ENCODE peak calls at places on chromosome 15, in four cellular contexts. One of them, this sample, is unnamed.

GRCh38 chr15:58409861-58410260 is 21.9 kb upstream of the LIPC start:
- DNase-seq in SK-N-SH: no peak
- DNase-seq in H1: no peak
- DNase-seq in K562: no peak
- DNase-seq in this sample: no peak

GRCh38 chr15:77097317-77097721 is 26.4 kb upstream of the TSPAN3 start:
- DNase-seq in H1: peak; percentile 20
- DNase-seq in SK-N-SH: peak; percentile 60
- DNase-seq in K562: no peak
- DNase-seq in this sample: no peak

GRCh38 chr15:92538115-92538514 is 117.5 kb downstream of the FAM174B start:
- DNase-seq in SK-N-SH: peak; percentile 50
- DNase-seq in K562: no peak
- DNase-seq in H1: peak; percentile 26
- DNase-seq in this sample: no peak

GRCh38 chr15:74302821-74303359 is 64.6 kb downstream of the CYP11A1 start:
- DNase-seq in SK-N-SH: peak; percentile 93
- DNase-seq in H1: peak; percentile 87
- DNase-seq in K562: peak; percentile 49
- DNase-seq in this sample: peak; percentile 86

GRCh38 chr15:70088427-70088826 is 9.3 kb downstream of the TLE3 start:
- DNase-seq in H1: no peak
- DNase-seq in K562: no peak
- DNase-seq in SK-N-SH: no peak
- DNase-seq in this sample: no peak

GRCh38 chr15:72319985-72320671 is at the start of gene CELF6:
- DNase-seq in SK-N-SH: peak; percentile 99
- DNase-seq in H1: peak; percentile 92
- DNase-seq in K562: peak; percentile 94
- DNase-seq in this sample: peak; percentile 98

GRCh38 chr15:100601158-100601557 is 826 bp downstream of the LINS1 start:
- DNase-seq in H1: no peak
- DNase-seq in SK-N-SH: no peak
- DNase-seq in K562: peak; percentile 22
- DNase-seq in this sample: no peak

GRCh38 chr15:66644000-66644787 is 57.8 kb upstream of the SMAD6 start:
- DNase-seq in SK-N-SH: no peak
- DNase-seq in K562: no peak
- DNase-seq in H1: no peak
- DNase-seq in this sample: no peak

GRCh38 chr15:28991236-28992171 is 105.7 kb downstream of the APBA2 start:
- DNase-seq in H1: no peak
- DNase-seq in SK-N-SH: no peak
- DNase-seq in K562: no peak
- DNase-seq in this sample: no peak

GRCh38 chr15:74387141-74387541 is 19.7 kb upstream of the CYP11A1 start:
- DNase-seq in H1: no peak
- DNase-seq in SK-N-SH: no peak
- DNase-seq in K562: peak; percentile 49
- DNase-seq in this sample: no peak

GRCh38 chr15:25787855-25788521 is 75.1 kb downstream of the ATP10A start:
- DNase-seq in H1: no peak
- DNase-seq in K562: no peak
- DNase-seq in SK-N-SH: no peak
- DNase-seq in this sample: no peak

GRCh38 chr15:53757906-53758305 is 1.6 kb downstream of the WDR72 start:
- DNase-seq in H1: no peak
- DNase-seq in SK-N-SH: no peak
- DNase-seq in K562: no peak
- DNase-seq in this sample: no peak

GRCh38 chr15:53758412-53758811 is 1.1 kb downstream of the WDR72 start:
- DNase-seq in K562: no peak
- DNase-seq in SK-N-SH: no peak
- DNase-seq in H1: no peak
- DNase-seq in this sample: no peak

GRCh38 chr15:53759333-53759975 is at the start of gene WDR72:
- DNase-seq in SK-N-SH: peak; percentile 52
- DNase-seq in K562: peak; percentile 38
- DNase-seq in H1: peak; percentile 68
- DNase-seq in this sample: peak; percentile 78

GRCh38 chr15:53762916-53763315 is 3.5 kb upstream of the WDR72 start:
- DNase-seq in SK-N-SH: no peak
- DNase-seq in H1: no peak
- DNase-seq in K562: no peak
- DNase-seq in this sample: no peak
- TF ChIP-seq TEAD4 in SK-N-SH: no peak
- TF ChIP-seq TEAD4 in H1: no peak
- TF ChIP-seq TEAD4 in K562: no peak
- TF ChIP-seq TEAD4 in this sample: no peak

DNA sequence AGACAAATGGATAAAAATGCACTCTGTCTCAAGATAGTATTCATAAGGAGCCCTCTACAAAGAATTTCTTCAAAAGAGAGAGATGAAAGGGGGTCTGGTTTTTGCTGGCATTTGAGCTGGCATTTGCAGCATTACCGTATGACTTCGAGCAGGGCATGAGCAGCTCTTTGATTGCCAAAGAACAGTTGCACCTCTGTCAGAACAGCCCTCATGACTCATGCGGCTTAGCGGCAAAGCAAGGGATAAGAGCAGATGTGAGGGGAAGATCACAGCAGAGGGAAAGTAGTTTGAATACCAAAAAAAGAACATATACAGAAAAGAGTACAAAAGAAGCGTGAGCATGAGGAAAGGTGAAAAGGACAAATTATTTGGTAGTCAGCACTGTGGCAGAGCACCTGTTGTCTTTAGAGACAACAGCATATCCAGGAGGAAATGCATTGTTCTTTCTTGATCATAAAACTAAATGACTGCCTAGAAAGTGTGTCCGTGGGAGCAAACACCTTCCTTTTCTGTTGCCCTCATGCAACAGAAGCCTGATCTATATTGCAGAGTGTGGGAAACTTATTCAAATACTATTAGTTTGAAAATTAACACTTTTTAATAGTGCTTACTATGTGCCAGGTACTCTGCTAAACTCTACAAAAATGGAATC is 80.5 kb upstream of the SLC24A5 start:
- DNase-seq in SK-N-SH: no peak
- DNase-seq in K562: no peak
- DNase-seq in H1: no peak
- DNase-seq in this sample: no peak
- TF ChIP-seq TEAD4 in SK-N-SH: no peak
- TF ChIP-seq TEAD4 in K562: no peak
- TF ChIP-seq TEAD4 in H1: no peak
- TF ChIP-seq TEAD4 in this sample: no peak

DNA sequence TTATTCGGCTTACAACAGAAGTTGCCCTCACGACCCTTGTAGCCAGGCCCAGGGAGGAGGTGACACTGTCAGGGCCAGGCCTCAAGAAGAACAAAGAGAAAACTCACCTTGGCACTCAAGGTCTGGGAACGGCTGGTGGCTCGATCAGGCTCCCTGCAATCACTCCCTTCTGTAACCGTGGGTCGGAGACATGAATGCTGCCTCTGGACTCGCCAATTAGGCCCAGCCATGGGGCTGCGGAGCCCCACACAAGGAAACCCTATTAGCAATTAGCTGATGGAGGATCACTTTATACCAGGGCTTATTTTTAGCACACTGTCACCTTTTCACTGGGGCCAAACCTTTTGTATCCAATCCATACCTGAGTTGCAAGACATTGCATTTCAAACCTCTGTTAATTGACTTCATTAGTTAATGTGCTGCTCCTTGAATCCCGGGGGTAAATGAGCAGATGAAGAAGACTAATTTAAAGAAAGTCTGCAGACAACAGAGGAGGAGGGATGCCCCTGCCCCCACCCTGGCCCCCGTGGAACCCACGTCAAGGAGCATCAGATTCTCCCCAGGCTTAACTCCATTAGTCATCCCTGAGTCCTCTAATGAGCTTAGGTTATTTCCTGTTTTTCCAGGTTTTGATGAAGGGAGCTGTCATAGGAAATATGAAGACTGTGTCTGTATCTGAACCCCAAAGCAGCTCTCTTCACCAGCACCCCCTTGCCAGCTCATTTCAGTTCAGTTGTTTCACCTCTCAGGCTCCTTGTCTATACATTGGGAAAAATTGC is 255.3 kb downstream of the RORA start:
- DNase-seq in SK-N-SH: no peak
- DNase-seq in H1: no peak
- DNase-seq in K562: no peak
- DNase-seq in this sample: no peak
- TF ChIP-seq TEAD4 in SK-N-SH: peak; percentile 21
- TF ChIP-seq TEAD4 in H1: no peak
- TF ChIP-seq TEAD4 in K562: no peak
- TF ChIP-seq TEAD4 in this sample: no peak

GRCh38 chr15:63035977-63036376 is 6.6 kb upstream of the TPM1 start:
- DNase-seq in SK-N-SH: no peak
- DNase-seq in H1: no peak
- DNase-seq in K562: no peak
- DNase-seq in this sample: no peak
- TF ChIP-seq TEAD4 in SK-N-SH: no peak
- TF ChIP-seq TEAD4 in H1: no peak
- TF ChIP-seq TEAD4 in K562: no peak
- TF ChIP-seq TEAD4 in this sample: no peak

DNA sequence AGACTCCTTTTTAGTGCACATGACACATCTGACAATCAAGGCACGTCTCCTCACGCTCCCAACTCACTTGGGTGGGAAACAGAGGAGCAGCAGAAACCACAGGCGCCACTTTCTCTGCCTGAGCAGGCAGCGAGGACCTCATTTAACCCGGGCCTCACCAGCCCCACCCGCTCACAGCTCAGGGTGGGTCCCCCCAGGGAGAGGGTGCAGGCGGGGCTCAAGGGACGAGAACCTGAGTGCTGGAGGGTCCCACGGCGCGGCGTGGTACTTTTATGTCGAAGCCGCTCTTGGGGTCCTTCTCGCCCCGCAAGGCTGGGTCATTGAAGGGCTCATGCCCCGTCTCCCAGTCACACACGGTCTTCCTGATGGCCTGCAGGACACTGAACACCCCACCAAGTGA is 62.6 kb downstream of the CYFIP1 start:
- DNase-seq in SK-N-SH: no peak
- DNase-seq in H1: no peak
- DNase-seq in K562: no peak
- DNase-seq in this sample: no peak
- TF ChIP-seq TEAD4 in SK-N-SH: no peak
- TF ChIP-seq TEAD4 in H1: no peak
- TF ChIP-seq TEAD4 in K562: no peak
- TF ChIP-seq TEAD4 in this sample: no peak

GRCh38 chr15:65085207-65085753 is 8.7 kb downstream of the KBTBD13 start:
- DNase-seq in K562: no peak
- DNase-seq in SK-N-SH: no peak
- DNase-seq in H1: no peak
- DNase-seq in this sample: no peak

GRCh38 chr15:65087411-65087810 is 10.9 kb downstream of the KBTBD13 start:
- DNase-seq in SK-N-SH: no peak
- DNase-seq in K562: no peak
- DNase-seq in H1: no peak
- DNase-seq in this sample: no peak

GRCh38 chr15:65087873-65088642 is 11.5 kb downstream of the KBTBD13 start:
- DNase-seq in SK-N-SH: no peak
- DNase-seq in H1: no peak
- DNase-seq in K562: no peak
- DNase-seq in this sample: no peak

GRCh38 chr15:65085990-65086679 is 9.6 kb downstream of the KBTBD13 start:
- DNase-seq in K562: peak; percentile 58
- DNase-seq in SK-N-SH: peak; percentile 69
- DNase-seq in H1: peak; percentile 77
- DNase-seq in this sample: peak; percentile 78

DNA sequence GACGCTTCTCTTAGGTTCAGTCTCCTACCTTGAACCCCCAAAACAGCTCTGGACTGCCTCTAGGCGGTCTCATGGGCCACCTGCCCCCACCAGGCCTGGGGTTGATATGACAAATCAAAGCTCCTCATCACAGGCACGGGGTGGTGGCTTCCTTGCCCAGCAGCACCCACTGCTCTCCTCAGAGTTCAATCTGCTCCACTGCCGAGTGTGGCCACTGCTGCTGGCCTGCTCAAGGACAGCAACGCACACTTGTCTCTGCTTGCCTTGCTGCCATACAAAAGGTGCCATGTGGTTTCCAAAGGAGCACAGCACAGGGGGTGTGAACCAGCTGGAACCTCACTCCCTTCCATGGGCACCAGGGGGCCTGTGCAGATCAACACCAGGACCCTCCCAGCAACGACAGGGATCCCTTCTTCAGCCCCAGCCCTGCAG is 10.2 kb downstream of the KBTBD13 start:
- DNase-seq in H1: no peak
- DNase-seq in K562: peak; percentile 27
- DNase-seq in SK-N-SH: peak; percentile 73
- DNase-seq in this sample: no peak
- TF ChIP-seq TEAD4 in H1: no peak
- TF ChIP-seq TEAD4 in K562: no peak
- TF ChIP-seq TEAD4 in SK-N-SH: no peak
- TF ChIP-seq TEAD4 in this sample: no peak

This sample was measured in WTC11.